ENCODE peak calls at places on chromosomes 13 and 19, in ten cellular contexts. One of them, this sample, is unnamed. For H3K36me3, the result is how much of the 10 kb centered on the place peaks cover.

GRCh38 chr13:96089749-96090239 is at the start of gene HS6ST3:
- DNase-seq in small intestine: no peak
- DNase-seq in mesendoderm: peak
- DNase-seq in breast epithelium: no peak
- DNase-seq in heart left ventricle: peak
- DNase-seq in brain microvascular endothelial cell: no peak
- DNase-seq in HCT116: peak
- DNase-seq in lung: no peak
- DNase-seq in endothelial cell of umbilical vein: peak
- DNase-seq in heart right ventricle: peak
- DNase-seq in this sample: no peak

GRCh38 chr19:52689804-52690394 is 44.9 kb downstream of the ZNF611 start:
- DNase-seq in small intestine: no peak
- DNase-seq in mesendoderm: peak
- DNase-seq in breast epithelium: peak
- DNase-seq in heart left ventricle: peak
- DNase-seq in brain microvascular endothelial cell: no peak
- DNase-seq in HCT116: no peak
- DNase-seq in lung: peak
- DNase-seq in endothelial cell of umbilical vein: peak
- DNase-seq in heart right ventricle: peak
- DNase-seq in this sample: peak

GRCh38 chr13:46721054-46721453 is 75.9 kb downstream of the ESD start:
- DNase-seq in small intestine: peak
- DNase-seq in mesendoderm: peak
- DNase-seq in breast epithelium: no peak
- DNase-seq in heart left ventricle: peak
- DNase-seq in brain microvascular endothelial cell: peak
- DNase-seq in HCT116: peak
- DNase-seq in lung: no peak
- DNase-seq in endothelial cell of umbilical vein: peak
- DNase-seq in heart right ventricle: no peak
- DNase-seq in this sample: peak

GRCh38 chr19:6238643-6239281 is 41.0 kb downstream of the MLLT1 start:
- DNase-seq in small intestine: no peak
- DNase-seq in mesendoderm: no peak
- DNase-seq in breast epithelium: peak
- DNase-seq in heart left ventricle: no peak
- DNase-seq in brain microvascular endothelial cell: no peak
- DNase-seq in HCT116: no peak
- DNase-seq in lung: no peak
- DNase-seq in endothelial cell of umbilical vein: no peak
- DNase-seq in heart right ventricle: peak
- DNase-seq in this sample: no peak

GRCh38 chr13:77896977-77897376 is 21.7 kb downstream of the EDNRB start:
- DNase-seq in small intestine: no peak
- DNase-seq in mesendoderm: no peak
- DNase-seq in breast epithelium: no peak
- DNase-seq in heart left ventricle: no peak
- DNase-seq in brain microvascular endothelial cell: no peak
- DNase-seq in HCT116: no peak
- DNase-seq in lung: no peak
- DNase-seq in endothelial cell of umbilical vein: peak
- DNase-seq in heart right ventricle: no peak
- DNase-seq in this sample: no peak

GRCh38 chr19:14761607-14762006 is 16.8 kb downstream of the ADGRE2 start:
- DNase-seq in small intestine: no peak
- DNase-seq in mesendoderm: no peak
- DNase-seq in breast epithelium: no peak
- DNase-seq in heart left ventricle: no peak
- DNase-seq in brain microvascular endothelial cell: no peak
- DNase-seq in HCT116: no peak
- DNase-seq in lung: no peak
- DNase-seq in endothelial cell of umbilical vein: no peak
- DNase-seq in heart right ventricle: no peak
- DNase-seq in this sample: no peak

GRCh38 chr19:21127898-21128297 is 13.9 kb upstream of the ZNF431 start:
- DNase-seq in small intestine: no peak
- DNase-seq in mesendoderm: no peak
- DNase-seq in breast epithelium: no peak
- DNase-seq in heart left ventricle: no peak
- DNase-seq in brain microvascular endothelial cell: no peak
- DNase-seq in HCT116: no peak
- DNase-seq in lung: no peak
- DNase-seq in endothelial cell of umbilical vein: no peak
- DNase-seq in heart right ventricle: no peak
- DNase-seq in this sample: no peak

GRCh38 chr13:74082741-74083160 is 51.5 kb downstream of the KLF12 start:
- DNase-seq in small intestine: no peak
- DNase-seq in mesendoderm: no peak
- DNase-seq in breast epithelium: no peak
- DNase-seq in heart left ventricle: no peak
- DNase-seq in brain microvascular endothelial cell: no peak
- DNase-seq in HCT116: no peak
- DNase-seq in lung: no peak
- DNase-seq in endothelial cell of umbilical vein: no peak
- DNase-seq in heart right ventricle: no peak
- DNase-seq in this sample: no peak

GRCh38 chr13:19644947-19645439 is 11.5 kb downstream of the MPHOSPH8 start:
- DNase-seq in small intestine: no peak
- DNase-seq in mesendoderm: no peak
- DNase-seq in breast epithelium: no peak
- DNase-seq in heart left ventricle: no peak
- DNase-seq in brain microvascular endothelial cell: no peak
- DNase-seq in HCT116: no peak
- DNase-seq in lung: no peak
- DNase-seq in endothelial cell of umbilical vein: no peak
- DNase-seq in heart right ventricle: no peak
- DNase-seq in this sample: no peak

GRCh38 chr13:19646062-19646461 is 12.6 kb downstream of the MPHOSPH8 start:
- DNase-seq in small intestine: no peak
- DNase-seq in mesendoderm: peak
- DNase-seq in breast epithelium: no peak
- DNase-seq in heart left ventricle: no peak
- DNase-seq in brain microvascular endothelial cell: no peak
- DNase-seq in HCT116: no peak
- DNase-seq in lung: no peak
- DNase-seq in endothelial cell of umbilical vein: no peak
- DNase-seq in heart right ventricle: no peak
- DNase-seq in this sample: no peak

GRCh38 chr13:19650742-19651141 is 17.3 kb downstream of the MPHOSPH8 start:
- DNase-seq in small intestine: no peak
- DNase-seq in mesendoderm: no peak
- DNase-seq in breast epithelium: no peak
- DNase-seq in heart left ventricle: no peak
- DNase-seq in brain microvascular endothelial cell: no peak
- DNase-seq in HCT116: no peak
- DNase-seq in lung: no peak
- DNase-seq in endothelial cell of umbilical vein: no peak
- DNase-seq in heart right ventricle: no peak
- DNase-seq in this sample: no peak
- H3K36me3 ChIP-seq in small intestine: under half
- H3K36me3 ChIP-seq in mesendoderm: under half
- H3K36me3 ChIP-seq in breast epithelium: under half
- H3K36me3 ChIP-seq in heart left ventricle: under half
- H3K36me3 ChIP-seq in brain microvascular endothelial cell: under half
- H3K36me3 ChIP-seq in HCT116: under half
- H3K36me3 ChIP-seq in lung: under half
- H3K36me3 ChIP-seq in endothelial cell of umbilical vein: under half
- H3K36me3 ChIP-seq in heart right ventricle: under half
- H3K36me3 ChIP-seq in this sample: under half

GRCh38 chr13:110637275-110637674 is 21.9 kb downstream of the NAXD start:
- DNase-seq in small intestine: no peak
- DNase-seq in mesendoderm: no peak
- DNase-seq in breast epithelium: no peak
- DNase-seq in heart left ventricle: no peak
- DNase-seq in brain microvascular endothelial cell: no peak
- DNase-seq in HCT116: no peak
- DNase-seq in lung: no peak
- DNase-seq in endothelial cell of umbilical vein: no peak
- DNase-seq in heart right ventricle: no peak
- DNase-seq in this sample: no peak

GRCh38 chr13:110638814-110639806 is 23.8 kb downstream of the NAXD start:
- DNase-seq in small intestine: no peak
- DNase-seq in mesendoderm: no peak
- DNase-seq in breast epithelium: no peak
- DNase-seq in heart left ventricle: no peak
- DNase-seq in brain microvascular endothelial cell: no peak
- DNase-seq in HCT116: no peak
- DNase-seq in lung: no peak
- DNase-seq in endothelial cell of umbilical vein: no peak
- DNase-seq in heart right ventricle: no peak
- DNase-seq in this sample: no peak

GRCh38 chr13:110636701-110637201 is 21.4 kb downstream of the NAXD start:
- DNase-seq in small intestine: no peak
- DNase-seq in mesendoderm: no peak
- DNase-seq in breast epithelium: no peak
- DNase-seq in heart left ventricle: no peak
- DNase-seq in brain microvascular endothelial cell: no peak
- DNase-seq in HCT116: no peak
- DNase-seq in lung: no peak
- DNase-seq in endothelial cell of umbilical vein: no peak
- DNase-seq in heart right ventricle: no peak
- DNase-seq in this sample: no peak

GRCh38 chr13:110638253-110638652 is 22.9 kb downstream of the NAXD start:
- DNase-seq in small intestine: no peak
- DNase-seq in mesendoderm: no peak
- DNase-seq in breast epithelium: no peak
- DNase-seq in heart left ventricle: no peak
- DNase-seq in brain microvascular endothelial cell: no peak
- DNase-seq in HCT116: no peak
- DNase-seq in lung: no peak
- DNase-seq in endothelial cell of umbilical vein: no peak
- DNase-seq in heart right ventricle: no peak
- DNase-seq in this sample: no peak

GRCh38 chr13:110637747-110638146 is 22.4 kb downstream of the NAXD start:
- DNase-seq in small intestine: no peak
- DNase-seq in mesendoderm: no peak
- DNase-seq in breast epithelium: no peak
- DNase-seq in heart left ventricle: no peak
- DNase-seq in brain microvascular endothelial cell: no peak
- DNase-seq in HCT116: no peak
- DNase-seq in lung: no peak
- DNase-seq in endothelial cell of umbilical vein: no peak
- DNase-seq in heart right ventricle: no peak
- DNase-seq in this sample: no peak
- H3K36me3 ChIP-seq in small intestine: under half
- H3K36me3 ChIP-seq in mesendoderm: under half
- H3K36me3 ChIP-seq in breast epithelium: under half
- H3K36me3 ChIP-seq in heart left ventricle: under half
- H3K36me3 ChIP-seq in brain microvascular endothelial cell: half or more
- H3K36me3 ChIP-seq in HCT116: under half
- H3K36me3 ChIP-seq in lung: half or more
- H3K36me3 ChIP-seq in endothelial cell of umbilical vein: under half
- H3K36me3 ChIP-seq in heart right ventricle: under half
- H3K36me3 ChIP-seq in this sample: under half

GRCh38 chr13:112756081-112756480 is 66.2 kb downstream of the ATP11A start:
- DNase-seq in small intestine: no peak
- DNase-seq in mesendoderm: no peak
- DNase-seq in breast epithelium: no peak
- DNase-seq in heart left ventricle: no peak
- DNase-seq in brain microvascular endothelial cell: no peak
- DNase-seq in HCT116: no peak
- DNase-seq in lung: no peak
- DNase-seq in endothelial cell of umbilical vein: no peak
- DNase-seq in heart right ventricle: no peak
- DNase-seq in this sample: no peak

GRCh38 chr13:112755331-112755730 is 65.5 kb downstream of the ATP11A start:
- DNase-seq in small intestine: no peak
- DNase-seq in mesendoderm: no peak
- DNase-seq in breast epithelium: no peak
- DNase-seq in heart left ventricle: no peak
- DNase-seq in brain microvascular endothelial cell: no peak
- DNase-seq in HCT116: no peak
- DNase-seq in lung: no peak
- DNase-seq in endothelial cell of umbilical vein: no peak
- DNase-seq in heart right ventricle: no peak
- DNase-seq in this sample: no peak

GRCh38 chr13:112757759-112758086 is 67.9 kb downstream of the ATP11A start:
- DNase-seq in small intestine: no peak
- DNase-seq in mesendoderm: no peak
- DNase-seq in breast epithelium: no peak
- DNase-seq in heart left ventricle: no peak
- DNase-seq in brain microvascular endothelial cell: no peak
- DNase-seq in HCT116: no peak
- DNase-seq in lung: no peak
- DNase-seq in endothelial cell of umbilical vein: no peak
- DNase-seq in heart right ventricle: no peak
- DNase-seq in this sample: no peak

GRCh38 chr13:112756511-112756966 is 66.7 kb downstream of the ATP11A start:
- DNase-seq in small intestine: no peak
- DNase-seq in mesendoderm: no peak
- DNase-seq in breast epithelium: no peak
- DNase-seq in heart left ventricle: peak
- DNase-seq in brain microvascular endothelial cell: no peak
- DNase-seq in HCT116: no peak
- DNase-seq in lung: no peak
- DNase-seq in endothelial cell of umbilical vein: no peak
- DNase-seq in heart right ventricle: no peak
- DNase-seq in this sample: no peak

DNA sequence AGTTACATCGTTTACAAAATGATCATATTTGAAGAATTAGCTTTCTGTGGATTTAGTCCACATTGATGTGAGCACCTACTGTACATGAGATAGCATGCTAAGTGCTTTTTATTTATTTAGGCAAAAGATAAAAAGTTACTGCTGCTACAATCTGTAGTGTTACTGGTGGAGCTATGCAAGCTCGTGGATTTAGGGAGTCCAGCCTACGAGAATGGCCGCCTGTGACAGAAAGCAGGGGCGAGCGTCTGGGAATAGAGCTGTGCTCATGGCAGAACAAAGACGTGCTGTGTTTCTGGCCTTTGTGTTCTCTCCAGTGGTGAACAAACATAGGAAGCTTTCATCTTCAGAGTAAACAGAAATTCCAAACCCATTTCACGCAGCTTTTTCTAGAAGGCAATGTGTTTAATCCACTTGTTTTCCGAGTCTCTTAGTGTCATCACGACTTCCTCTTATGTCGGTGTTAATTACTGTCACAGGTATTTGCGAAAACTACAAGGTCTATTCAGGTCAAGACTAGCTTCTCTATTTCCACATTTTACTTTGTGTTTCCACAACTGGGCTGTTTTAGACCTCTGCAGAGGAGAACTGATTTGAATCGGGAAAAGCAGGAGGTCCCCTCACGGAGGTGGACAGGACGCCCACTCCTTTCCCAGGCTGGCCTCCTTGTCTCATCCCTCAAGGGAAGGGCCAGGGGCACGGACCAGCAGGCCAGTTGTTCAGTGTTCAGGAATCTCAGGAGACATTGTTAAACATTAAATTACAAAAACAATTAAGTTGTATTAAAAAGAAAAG is 67.3 kb downstream of the ATP11A start:
- DNase-seq in small intestine: no peak
- DNase-seq in mesendoderm: no peak
- DNase-seq in breast epithelium: no peak
- DNase-seq in heart left ventricle: peak
- DNase-seq in brain microvascular endothelial cell: no peak
- DNase-seq in HCT116: no peak
- DNase-seq in lung: no peak
- DNase-seq in endothelial cell of umbilical vein: no peak
- DNase-seq in heart right ventricle: no peak
- DNase-seq in this sample: no peak
- H3K36me3 ChIP-seq in small intestine: under half
- H3K36me3 ChIP-seq in mesendoderm: under half
- H3K36me3 ChIP-seq in breast epithelium: under half
- H3K36me3 ChIP-seq in heart left ventricle: under half
- H3K36me3 ChIP-seq in brain microvascular endothelial cell: under half
- H3K36me3 ChIP-seq in HCT116: under half
- H3K36me3 ChIP-seq in lung: under half
- H3K36me3 ChIP-seq in endothelial cell of umbilical vein: under half
- H3K36me3 ChIP-seq in heart right ventricle: under half
- H3K36me3 ChIP-seq in this sample: under half

DNA sequence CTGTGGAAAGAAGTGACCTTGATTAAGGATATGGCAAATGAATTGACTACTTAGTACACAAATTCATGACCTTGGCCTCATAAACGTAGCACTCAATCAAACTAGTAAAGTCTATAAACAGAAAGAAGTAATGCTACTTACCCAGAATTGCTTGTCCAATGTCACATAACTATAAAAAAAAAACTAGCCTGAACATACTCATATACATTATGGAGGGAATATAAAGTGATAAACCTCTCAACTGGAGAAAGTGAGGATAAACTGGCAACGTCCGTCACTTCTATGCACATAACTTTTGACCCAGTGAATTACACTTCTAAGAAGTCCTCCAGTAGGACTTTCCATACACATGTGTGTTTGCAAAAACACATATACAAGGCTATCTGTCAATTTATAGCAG is 7.7 kb upstream of the SERP2 start:
- DNase-seq in small intestine: peak
- DNase-seq in mesendoderm: no peak
- DNase-seq in breast epithelium: no peak
- DNase-seq in heart left ventricle: no peak
- DNase-seq in brain microvascular endothelial cell: no peak
- DNase-seq in HCT116: no peak
- DNase-seq in lung: no peak
- DNase-seq in endothelial cell of umbilical vein: peak
- DNase-seq in heart right ventricle: no peak
- DNase-seq in this sample: no peak
- H3K36me3 ChIP-seq in small intestine: under half
- H3K36me3 ChIP-seq in mesendoderm: under half
- H3K36me3 ChIP-seq in breast epithelium: under half
- H3K36me3 ChIP-seq in heart left ventricle: under half
- H3K36me3 ChIP-seq in brain microvascular endothelial cell: under half
- H3K36me3 ChIP-seq in HCT116: under half
- H3K36me3 ChIP-seq in lung: under half
- H3K36me3 ChIP-seq in endothelial cell of umbilical vein: under half
- H3K36me3 ChIP-seq in heart right ventricle: under half
- H3K36me3 ChIP-seq in this sample: under half

This sample was measured in colonic mucosa.